ENCODE peak calls at places on chromosomes 12 and 14, in five cellular contexts. C, S, M, R and G are unnamed samples.

GRCh38 chr14:83940253-83940652 is 1589.7 kb upstream of the FLRT2 start:
- DNase-seq in R (no peak), M (no peak), C (no peak), S (no peak), G (no peak)

GRCh38 chr12:12872139-12872933 is 19.0 kb upstream of the GPRC5A start:
- DNase-seq in C (peak), M (no peak), S (no peak), R (no peak), G (peak)

GRCh38 chr12:65827827-65828231 is 3.5 kb downstream of the HMGA2 start:
- DNase-seq in R (no peak), M (no peak), C (no peak), S (no peak), G (peak)

GRCh38 chr12:5043589-5044419 is at the start of gene KCNA5:
- DNase-seq in S (peak), C (no peak), R (no peak), M (peak), G (no peak)

GRCh38 chr14:33315721-33316120 is 377.0 kb downstream of the NPAS3 start:
- DNase-seq in S (no peak), C (no peak), M (no peak), R (no peak), G (no peak)

GRCh38 chr12:19614601-19615442 is 175.5 kb downstream of the AEBP2 start:
- DNase-seq in S (no peak), R (no peak), C (no peak), M (no peak), G (no peak)

GRCh38 chr14:97251423-97252155 is 454.4 kb downstream of the VRK1 start:
- DNase-seq in S (peak), R (no peak), C (no peak), M (no peak), G (no peak)

GRCh38 chr12:95318071-95318545 is 100.5 kb downstream of the VEZT start:
- DNase-seq in S (no peak), C (no peak), M (no peak), R (no peak), G (peak)

GRCh38 chr12:58030566-58031279 is 89.4 kb downstream of the ATP23 start:
- DNase-seq in R (no peak), C (no peak), M (no peak), S (no peak), G (no peak)

GRCh38 chr12:95674631-95675030 is 115.9 kb downstream of the NTN4 start:
- DNase-seq in M (no peak), R (no peak), C (no peak), S (no peak), G (peak)

GRCh38 chr12:9730591-9730990 is 2.3 kb downstream of the CLECL1 start:
- DNase-seq in M (no peak), S (no peak), C (no peak), R (no peak), G (no peak)

GRCh38 chr12:107393043-107393725 is 292.4 kb upstream of the PWP1 start:
- DNase-seq in R (no peak), S (no peak), M (no peak), C (no peak), G (no peak)

GRCh38 chr14:99654235-99655000 is 9.5 kb downstream of the HHIPL1 start:
- DNase-seq in S (no peak), M (no peak), C (no peak), R (no peak), G (no peak)

GRCh38 chr12:55908726-55909512 is 18.8 kb downstream of the PYM1 start:
- DNase-seq in M (no peak), S (no peak), R (no peak), C (no peak), G (peak)

GRCh38 chr14:34461334-34462131 is 507 bp downstream of the SPTSSA start:
- DNase-seq in R (no peak), S (no peak), C (peak), M (peak), G (peak)

GRCh38 chr12:75979181-75979580 is 52.4 kb downstream of the PHLDA1 start:
- DNase-seq in S (no peak), C (no peak), R (no peak), M (no peak), G (no peak)

GRCh38 chr14:51310453-51311074 is 70.5 kb downstream of the TMX1 start:
- DNase-seq in R (no peak), M (no peak), C (no peak), S (no peak), G (no peak)

GRCh38 chr12:49108958-49109404 is 1.7 kb downstream of the LMBR1L start:
- DNase-seq in C (no peak), R (no peak), M (no peak), S (no peak), G (peak)

GRCh38 chr12:123787466-123787865 is 25.4 kb downstream of the DNAH10 start:
- DNase-seq in S (no peak), R (no peak), M (no peak), C (no peak), G (no peak)

GRCh38 chr12:23238190-23238589 is 613.2 kb downstream of the ETNK1 start:
- DNase-seq in S (no peak), R (no peak), C (no peak), M (no peak), G (no peak)

GRCh38 chr14:102509744-102510615 is at the start of gene ANKRD9:
- DNase-seq in R (peak), C (peak), M (peak), S (peak), G (peak)

GRCh38 chr14:75458305-75458704 is 30.5 kb downstream of the JDP2 start:
- DNase-seq in M (no peak), C (no peak), S (no peak), R (no peak), G (no peak)

GRCh38 chr12:119208626-119209061 is 29.9 kb downstream of the HSPB8 start:
- DNase-seq in S (no peak), R (no peak), C (no peak), M (no peak), G (peak)

GRCh38 chr12:101829639-101830390 is 944 bp downstream of the GNPTAB start:
- DNase-seq in S (no peak), R (no peak), C (no peak), M (no peak), G (no peak)

GRCh38 chr12:53538209-53538689 is 31.0 kb upstream of the NPFF start:
- DNase-seq in M (no peak), S (no peak), C (no peak), R (no peak), G (peak)

GRCh38 chr14:84080961-84081360 is 1449.0 kb upstream of the FLRT2 start:
- DNase-seq in R (no peak), M (no peak), C (no peak), S (no peak), G (no peak)

GRCh38 chr12:124397399-124397679 is 102.4 kb downstream of the RFLNA start:
- DNase-seq in C (no peak), M (no peak), S (no peak), R (no peak), G (no peak)

GRCh38 chr12:128382946-128383739 is 116.2 kb downstream of the TMEM132C start:
- DNase-seq in S (no peak), C (no peak), M (no peak), R (no peak), G (no peak)

GRCh38 chr14:92460541-92460915 is 53.1 kb upstream of the RIN3 start:
- DNase-seq in M (no peak), S (no peak), R (no peak), C (no peak), G (no peak)

GRCh38 chr14:92759679-92760523 is 11.5 kb upstream of the LGMN start:
- DNase-seq in M (no peak), S (no peak), C (no peak), R (peak), G (no peak)

GRCh38 chr12:2319747-2320146 is 267.0 kb downstream of the CACNA1C start:
- DNase-seq in R (no peak), S (no peak), M (no peak), C (no peak), G (no peak)

GRCh38 chr12:131795688-131796410 is 32.3 kb upstream of the MMP17 start:
- DNase-seq in R (no peak), C (no peak), S (no peak), M (no peak), G (no peak)

GRCh38 chr12:12008931-12009611 is 61.7 kb upstream of the BCL2L14 start:
- DNase-seq in C (no peak), S (peak), M (no peak), R (peak), G (no peak)

GRCh38 chr14:44914849-44915248 is 46.9 kb downstream of the KLHL28 start:
- DNase-seq in M (no peak), C (no peak), R (no peak), S (no peak), G (peak)

GRCh38 chr12:54016478-54016964 is 7.7 kb downstream of the HOXC8 start:
- DNase-seq in S (no peak), R (no peak), M (no peak), C (no peak), G (no peak)

GRCh38 chr12:8890313-8891084 is 23.8 kb upstream of the PHC1 start:
- DNase-seq in C (no peak), M (peak), S (no peak), R (peak), G (peak)

GRCh38 chr12:68342966-68343365 is 10.8 kb upstream of the MDM1 start:
- DNase-seq in M (no peak), S (no peak), R (no peak), C (no peak), G (no peak)
- TF ChIP-seq SRF in M (no peak), S (no peak), R (no peak), C (no peak), G (no peak)

GRCh38 chr14:72736791-72737559 is 156.9 kb downstream of the DPF3 start:
- DNase-seq in S (no peak), R (no peak), M (no peak), C (no peak), G (no peak)
- TF ChIP-seq SRF in S (no peak), R (no peak), M (no peak), C (no peak), G (no peak)

GRCh38 chr14:61090432-61091216 is 109.6 kb downstream of the SLC38A6 start:
- DNase-seq in S (no peak), C (no peak), R (no peak), M (no peak), G (no peak)
- TF ChIP-seq SRF in S (no peak), C (no peak), R (no peak), M (no peak), G (no peak)

GRCh38 chr12:27919671-27920235 is 52.8 kb downstream of the PTHLH start:
- DNase-seq in R (no peak), S (no peak), M (no peak), C (no peak), G (no peak)

GRCh38 chr12:27911397-27911796 is 61.1 kb downstream of the PTHLH start:
- DNase-seq in R (no peak), C (no peak), S (no peak), M (no peak), G (no peak)

GRCh38 chr12:27913999-27914614 is 58.4 kb downstream of the PTHLH start:
- DNase-seq in S (no peak), M (no peak), R (peak), C (no peak), G (no peak)

GRCh38 chr12:27915536-27915935 is 57.0 kb downstream of the PTHLH start:
- DNase-seq in M (no peak), C (no peak), R (no peak), S (no peak), G (no peak)

DNA sequence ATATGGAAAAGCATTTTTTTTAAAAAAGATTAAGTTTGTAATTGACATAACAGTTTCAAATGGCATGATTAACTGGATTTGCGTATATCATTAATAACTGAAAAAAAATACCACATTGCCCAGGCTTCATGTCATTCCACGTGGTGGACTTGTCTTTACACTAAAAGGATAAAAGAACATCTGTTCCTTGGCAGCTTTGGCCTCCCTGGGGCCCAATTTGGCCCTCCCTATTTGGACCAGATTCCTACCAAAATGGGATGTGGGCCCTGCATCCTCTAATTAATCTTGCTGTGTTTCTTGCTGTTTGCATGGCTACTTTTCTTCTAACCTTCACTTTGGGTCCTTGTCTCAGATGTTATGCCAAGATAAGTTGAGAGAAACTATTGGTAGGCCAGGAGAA is 57.6 kb downstream of the PTHLH start:
- DNase-seq in R (no peak), C (no peak), M (no peak), S (no peak), G (no peak)
- TF ChIP-seq SRF in R (no peak), C (no peak), M (no peak), S (no peak), G (no peak)

GRCh38 chr14:76901171-76902055 is 75.2 kb downstream of the LRRC74A start:
- DNase-seq in R (no peak), M (no peak), S (no peak), C (no peak), G (no peak)
- TF ChIP-seq SRF in R (no peak), M (no peak), S (no peak), C (no peak), G (no peak)